ENCODE peak calls at places on chromosomes 3 and 15, in five cellular contexts. H is endothelial cell of umbilical vein, P is heart right ventricle, U is substantia nigra, O is HL-60. S is an unnamed sample.

GRCh38 chr3:117261907-117262518 is 552.4 kb downstream of the TUSC7 start:
- DNase-seq in U (no peak), O (no peak), H (no peak), P (no peak), S (no peak)

GRCh38 chr3:70829101-70829500 is 516.7 kb upstream of the MDFIC2 start:
- DNase-seq in O (no peak), H (peak; percentile 89), P (no peak), U (no peak), S (peak; percentile 89)

GRCh38 chr15:62750471-62750870 is 292.1 kb upstream of the TPM1 start:
- DNase-seq in P (no peak), H (no peak), U (no peak), O (no peak), S (no peak)

GRCh38 chr3:46960081-46960701 is 16.4 kb downstream of the CCDC12 start:
- DNase-seq in O (no peak), H (peak; percentile 92), P (no peak), U (no peak), S (peak; percentile 53)

GRCh38 chr3:32045091-32045964 is 61.1 kb upstream of the GPD1L start:
- DNase-seq in O (no peak), P (no peak), H (peak; percentile 74), U (no peak), S (peak; percentile 79)

GRCh38 chr3:12218161-12218560 is 59.4 kb upstream of the TIMP4 start:
- DNase-seq in H (no peak), U (no peak), O (no peak), P (no peak), S (no peak)

GRCh38 chr3:150666167-150666566 is 37.6 kb downstream of the ERICH6 start:
- DNase-seq in O (no peak), P (no peak), U (no peak), H (no peak), S (no peak)

GRCh38 chr3:167318306-167318705 is 61.8 kb downstream of the ZBBX start:
- DNase-seq in O (peak; percentile 52), H (no peak), U (no peak), P (no peak), S (no peak)

GRCh38 chr3:97949743-97950142 is 22.5 kb downstream of the RIOX2 start:
- DNase-seq in U (no peak), H (no peak), O (no peak), P (no peak), S (no peak)

GRCh38 chr15:53976844-53977392 is 1.3 kb upstream of the UNC13C start:
- DNase-seq in P (peak; percentile 2), U (no peak), O (no peak), H (no peak), S (peak; percentile 74)

GRCh38 chr3:27758083-27758482 is 36.0 kb upstream of the EOMES start:
- DNase-seq in U (no peak), P (no peak), H (no peak), O (no peak), S (no peak)

GRCh38 chr3:126528800-126529541 is 5.0 kb downstream of the CHST13 start:
- DNase-seq in H (no peak), P (peak; percentile 47), U (no peak), O (peak; percentile 88), S (peak; percentile 55)

GRCh38 chr15:39756806-39757522 is 25.7 kb downstream of the FSIP1 start:
- DNase-seq in O (peak; percentile 19), U (no peak), H (peak; percentile 74), P (no peak), S (peak; percentile 86)

GRCh38 chr15:40843885-40844542 is at the start of gene SPINT1:
- DNase-seq in H (no peak), O (peak; percentile 40), U (no peak), P (peak; percentile 20), S (peak; percentile 35)

GRCh38 chr15:45328663-45329062 is 49.7 kb downstream of the GATM start:
- DNase-seq in U (no peak), H (no peak), P (no peak), O (no peak), S (no peak)

GRCh38 chr15:67096536-67097294 is 31.3 kb downstream of the SMAD3 start:
- DNase-seq in O (no peak), P (no peak), U (no peak), H (no peak), S (no peak)

GRCh38 chr3:59212128-59212764 is 162.4 kb upstream of the CFAP20DC start:
- DNase-seq in H (peak; percentile 44), O (peak; percentile 7), U (no peak), P (no peak), S (peak; percentile 61)

GRCh38 chr3:111610612-111611054 is 15.5 kb upstream of the ZBED2 start:
- DNase-seq in H (no peak), U (no peak), O (no peak), P (no peak), S (no peak)

GRCh38 chr15:75357976-75358673 is 10.3 kb downstream of the MAN2C1 start:
- DNase-seq in U (no peak), O (no peak), H (no peak), P (no peak), S (no peak)

GRCh38 chr15:44194397-44195150 is 497 bp downstream of the FRMD5 start:
- DNase-seq in U (peak; percentile 59), H (peak; percentile 84), P (peak; percentile 20), O (no peak), S (peak; percentile 83)

GRCh38 chr15:70834999-70835398 is 19.0 kb downstream of the LARP6 start:
- DNase-seq in P (no peak), H (no peak), U (no peak), O (no peak), S (no peak)

GRCh38 chr3:69445498-69445897 is 59.6 kb upstream of the FRMD4B start:
- DNase-seq in U (no peak), P (no peak), O (no peak), H (no peak), S (no peak)

GRCh38 chr15:90327313-90327712 is 24.8 kb upstream of the ZNF774 start:
- DNase-seq in U (no peak), O (peak; percentile 53), H (no peak), P (no peak), S (no peak)

GRCh38 chr3:50265988-50266387 is 3.0 kb upstream of the SEMA3B start:
- DNase-seq in U (no peak), O (no peak), P (no peak), H (no peak), S (no peak)

GRCh38 chr15:67762610-67763368 is 62.5 kb upstream of the SKOR1 start:
- DNase-seq in P (no peak), U (no peak), H (no peak), O (no peak), S (no peak)

GRCh38 chr15:72796515-72797337 is 13.2 kb upstream of the ADPGK start:
- DNase-seq in P (peak; percentile 54), U (peak; percentile 39), H (peak; percentile 2), O (peak; percentile 16), S (peak; percentile 71)

GRCh38 chr3:136142592-136142991 is 53.5 kb downstream of the MSL2 start:
- DNase-seq in O (no peak), H (peak; percentile 87), P (no peak), U (no peak), S (no peak)

DNA sequence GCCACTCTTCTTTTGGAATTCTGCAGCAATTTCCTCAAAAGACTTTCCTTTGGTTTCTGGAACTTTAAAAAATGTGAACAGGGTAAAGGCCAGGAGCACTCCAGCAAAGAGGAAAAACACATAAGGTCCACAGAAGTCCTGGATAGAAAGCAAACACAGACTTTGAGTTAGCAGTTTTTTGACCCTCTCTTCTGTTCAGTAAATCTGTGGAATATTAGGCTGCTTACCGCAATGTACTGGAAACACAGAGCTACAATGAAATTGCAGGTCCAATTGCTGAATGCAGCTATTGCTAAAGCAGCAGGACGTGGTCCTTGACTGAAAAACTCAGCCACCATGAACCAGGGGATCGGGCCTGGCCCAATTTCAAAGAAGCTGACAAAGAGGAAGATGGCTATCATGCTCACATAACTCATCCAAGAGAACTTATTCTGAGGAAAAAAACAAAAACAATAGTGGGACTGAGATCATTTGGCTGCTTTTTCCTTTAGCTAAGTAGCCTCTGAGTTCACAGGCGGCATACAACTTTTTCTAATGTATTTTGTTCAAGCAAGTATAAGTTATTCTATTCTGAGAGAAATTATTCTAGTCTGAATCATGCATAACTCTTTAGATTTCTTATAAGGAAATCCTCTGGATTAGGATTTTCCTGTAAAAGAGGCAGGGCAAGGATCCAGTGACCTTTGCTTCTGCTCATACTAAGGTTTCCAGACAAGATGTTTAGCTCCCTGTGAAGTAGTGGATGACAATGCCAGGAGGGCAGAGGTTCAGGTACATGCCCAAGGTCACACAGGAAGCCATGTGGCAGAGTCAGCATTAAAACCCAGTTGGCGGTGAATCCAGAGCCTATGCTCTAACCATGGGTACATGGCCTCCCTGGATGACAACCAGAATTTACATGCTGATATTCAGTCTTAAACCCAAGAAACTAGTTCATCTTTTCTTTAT is 28.3 kb downstream of the SLC2A2 start:
- DNase-seq in P (no peak), H (peak; percentile 84), U (no peak), O (no peak), S (no peak)
- H3K27ac ChIP-seq in P (no peak overlapping the region), H (peak overlapping the region; percentile 43), U (no peak overlapping the region), O (no peak overlapping the region), S (no peak overlapping the region)

GRCh38 chr15:83556754-83557153 is 97.2 kb upstream of the ADAMTSL3 start:
- DNase-seq in U (no peak), O (no peak), P (no peak), H (no peak), S (no peak)
- H3K27ac ChIP-seq in U (no peak overlapping the region), O (no peak overlapping the region), P (no peak overlapping the region), H (no peak overlapping the region), S (no peak overlapping the region)

GRCh38 chr3:143041901-143042300 is 40.5 kb downstream of the U2SURP start:
- DNase-seq in P (no peak), U (no peak), O (no peak), H (no peak), S (no peak)

GRCh38 chr3:143040264-143040879 is 39.0 kb downstream of the U2SURP start:
- DNase-seq in P (no peak), U (no peak), H (peak; percentile 37), O (no peak), S (peak; percentile 29)

GRCh38 chr3:143035466-143036214 is 34.3 kb downstream of the U2SURP start:
- DNase-seq in H (no peak), U (no peak), P (no peak), O (no peak), S (peak; percentile 63)

GRCh38 chr3:143037867-143038266 is 36.5 kb downstream of the U2SURP start:
- DNase-seq in U (no peak), H (no peak), O (no peak), P (no peak), S (no peak)

DNA sequence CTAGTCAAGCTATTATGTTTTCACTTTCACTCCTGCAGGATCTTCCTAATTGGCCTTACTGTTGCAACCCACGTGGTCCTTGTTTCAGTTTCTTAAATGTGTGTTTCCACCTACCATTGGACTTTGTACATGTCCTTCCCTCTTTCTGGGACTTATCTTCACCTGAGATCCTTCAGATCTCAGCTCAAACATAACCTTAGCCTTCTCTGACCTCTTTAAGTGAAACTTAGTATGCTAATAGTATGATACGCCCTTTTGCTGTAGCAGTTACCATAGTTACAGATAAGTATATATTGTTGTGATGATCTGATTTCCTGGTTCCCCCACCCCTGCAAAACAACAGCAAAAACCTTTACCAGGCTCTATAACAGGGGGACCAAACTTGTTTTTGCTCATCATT is 35.2 kb downstream of the U2SURP start:
- DNase-seq in H (no peak), U (no peak), O (no peak), P (no peak), S (no peak)
- H3K27ac ChIP-seq in H (no peak overlapping the region), U (no peak overlapping the region), O (peak overlapping the region; percentile 49), P (no peak overlapping the region), S (no peak overlapping the region)

DNA sequence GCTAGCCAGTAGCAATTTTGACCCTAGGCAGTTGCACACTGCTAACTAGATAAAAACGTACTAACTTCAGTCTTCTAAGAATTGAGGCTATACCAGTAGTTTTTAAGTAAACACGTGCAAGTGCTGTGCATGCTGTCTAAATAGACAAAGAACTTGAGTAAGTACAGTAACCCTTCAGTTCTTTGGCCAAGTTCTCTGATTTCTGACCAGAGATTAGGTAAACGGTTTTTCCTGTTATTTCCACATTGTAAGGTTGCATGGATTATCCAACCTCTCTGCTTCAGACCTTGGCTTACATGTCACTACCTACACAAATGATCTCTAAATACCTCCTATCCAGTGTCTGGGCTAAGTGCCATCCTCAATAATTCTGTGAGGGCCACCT is 892 bp upstream of the XXYLT1 start:
- DNase-seq in H (no peak), O (no peak), U (no peak), P (no peak), S (no peak)
- H3K27ac ChIP-seq in H (no peak overlapping the region), O (peak overlapping the region; percentile 66), U (no peak overlapping the region), P (peak overlapping the region; percentile 86), S (peak overlapping the region; percentile 87)